ENCODE peak calls at places on chromosomes 5 and 9, in eight cellular contexts. One of them, this sample, is unnamed.

GRCh38 chr5:16889972-16890519 is 46.0 kb downstream of the MYO10 start:
- DNase-seq in EH: peak; percentile 55
- DNase-seq in NCI-H187 treated with DMSO at 0.1 percent for 48 hours: no peak
- DNase-seq in brain microvascular endothelial cell: peak; percentile 53
- DNase-seq in stimulated activated CD4-positive, alpha-beta T cell treated with anti-CD3 and anti-CD28 coated beads, Interleukin-12 subunit alpha, Interleukin-12 subunit beta, amount 100 ng/mL, for 48 hours: no peak
- DNase-seq in thoracic aorta: no peak
- DNase-seq in activated T-cell treated with anti-CD3 and anti-CD28 coated beads, Interleukin-2, amount 50 U/mL, for 24 hours: no peak
- DNase-seq in pons: no peak
- DNase-seq in this sample: no peak

GRCh38 chr5:5181650-5182324 is 41.7 kb downstream of the ADAMTS16 start:
- DNase-seq in stimulated activated CD4-positive, alpha-beta T cell treated with anti-CD3 and anti-CD28 coated beads, Interleukin-12 subunit alpha, Interleukin-12 subunit beta, amount 100 ng/mL, for 48 hours: no peak
- DNase-seq in thoracic aorta: no peak
- DNase-seq in activated T-cell treated with anti-CD3 and anti-CD28 coated beads, Interleukin-2, amount 50 U/mL, for 24 hours: no peak
- DNase-seq in pons: no peak
- DNase-seq in NCI-H187 treated with DMSO at 0.1 percent for 48 hours: no peak
- DNase-seq in brain microvascular endothelial cell: no peak
- DNase-seq in EH: no peak
- DNase-seq in this sample: no peak

GRCh38 chr9:114247491-114247890 is 75.4 kb upstream of the ORM1 start:
- DNase-seq in brain microvascular endothelial cell: no peak
- DNase-seq in activated T-cell treated with anti-CD3 and anti-CD28 coated beads, Interleukin-2, amount 50 U/mL, for 24 hours: no peak
- DNase-seq in EH: no peak
- DNase-seq in thoracic aorta: no peak
- DNase-seq in NCI-H187 treated with DMSO at 0.1 percent for 48 hours: no peak
- DNase-seq in pons: no peak
- DNase-seq in stimulated activated CD4-positive, alpha-beta T cell treated with anti-CD3 and anti-CD28 coated beads, Interleukin-12 subunit alpha, Interleukin-12 subunit beta, amount 100 ng/mL, for 48 hours: no peak
- DNase-seq in this sample: no peak

GRCh38 chr9:69412741-69413150 is 87.7 kb downstream of the ENTREP1 start:
- DNase-seq in EH: peak; percentile 72
- DNase-seq in NCI-H187 treated with DMSO at 0.1 percent for 48 hours: no peak
- DNase-seq in stimulated activated CD4-positive, alpha-beta T cell treated with anti-CD3 and anti-CD28 coated beads, Interleukin-12 subunit alpha, Interleukin-12 subunit beta, amount 100 ng/mL, for 48 hours: no peak
- DNase-seq in thoracic aorta: no peak
- DNase-seq in brain microvascular endothelial cell: peak; percentile 59
- DNase-seq in pons: no peak
- DNase-seq in activated T-cell treated with anti-CD3 and anti-CD28 coated beads, Interleukin-2, amount 50 U/mL, for 24 hours: no peak
- DNase-seq in this sample: no peak

GRCh38 chr5:68315679-68316271 is 100.2 kb downstream of the PIK3R1 start:
- DNase-seq in EH: no peak
- DNase-seq in pons: no peak
- DNase-seq in thoracic aorta: no peak
- DNase-seq in brain microvascular endothelial cell: no peak
- DNase-seq in NCI-H187 treated with DMSO at 0.1 percent for 48 hours: no peak
- DNase-seq in stimulated activated CD4-positive, alpha-beta T cell treated with anti-CD3 and anti-CD28 coated beads, Interleukin-12 subunit alpha, Interleukin-12 subunit beta, amount 100 ng/mL, for 48 hours: peak; percentile 23
- DNase-seq in activated T-cell treated with anti-CD3 and anti-CD28 coated beads, Interleukin-2, amount 50 U/mL, for 24 hours: peak; percentile 55
- DNase-seq in this sample: no peak

GRCh38 chr9:125271081-125271480 is 9.5 kb downstream of the GAPVD1 start:
- DNase-seq in NCI-H187 treated with DMSO at 0.1 percent for 48 hours: no peak
- DNase-seq in thoracic aorta: no peak
- DNase-seq in brain microvascular endothelial cell: no peak
- DNase-seq in stimulated activated CD4-positive, alpha-beta T cell treated with anti-CD3 and anti-CD28 coated beads, Interleukin-12 subunit alpha, Interleukin-12 subunit beta, amount 100 ng/mL, for 48 hours: no peak
- DNase-seq in activated T-cell treated with anti-CD3 and anti-CD28 coated beads, Interleukin-2, amount 50 U/mL, for 24 hours: no peak
- DNase-seq in EH: no peak
- DNase-seq in pons: no peak
- DNase-seq in this sample: no peak

GRCh38 chr9:114316605-114317230 is 6.2 kb upstream of the ORM1 start:
- DNase-seq in stimulated activated CD4-positive, alpha-beta T cell treated with anti-CD3 and anti-CD28 coated beads, Interleukin-12 subunit alpha, Interleukin-12 subunit beta, amount 100 ng/mL, for 48 hours: no peak
- DNase-seq in EH: no peak
- DNase-seq in pons: no peak
- DNase-seq in activated T-cell treated with anti-CD3 and anti-CD28 coated beads, Interleukin-2, amount 50 U/mL, for 24 hours: peak; percentile 9
- DNase-seq in brain microvascular endothelial cell: no peak
- DNase-seq in NCI-H187 treated with DMSO at 0.1 percent for 48 hours: no peak
- DNase-seq in thoracic aorta: no peak
- DNase-seq in this sample: no peak

GRCh38 chr9:116270559-116270958 is 117.0 kb downstream of the PAPPA start:
- DNase-seq in thoracic aorta: no peak
- DNase-seq in brain microvascular endothelial cell: no peak
- DNase-seq in activated T-cell treated with anti-CD3 and anti-CD28 coated beads, Interleukin-2, amount 50 U/mL, for 24 hours: no peak
- DNase-seq in pons: no peak
- DNase-seq in NCI-H187 treated with DMSO at 0.1 percent for 48 hours: no peak
- DNase-seq in EH: no peak
- DNase-seq in stimulated activated CD4-positive, alpha-beta T cell treated with anti-CD3 and anti-CD28 coated beads, Interleukin-12 subunit alpha, Interleukin-12 subunit beta, amount 100 ng/mL, for 48 hours: no peak
- DNase-seq in this sample: no peak

GRCh38 chr9:14616188-14616982 is 76.8 kb downstream of the ZDHHC21 start:
- DNase-seq in activated T-cell treated with anti-CD3 and anti-CD28 coated beads, Interleukin-2, amount 50 U/mL, for 24 hours: no peak
- DNase-seq in thoracic aorta: no peak
- DNase-seq in pons: peak; percentile 71
- DNase-seq in NCI-H187 treated with DMSO at 0.1 percent for 48 hours: no peak
- DNase-seq in EH: peak; percentile 72
- DNase-seq in brain microvascular endothelial cell: peak; percentile 9
- DNase-seq in stimulated activated CD4-positive, alpha-beta T cell treated with anti-CD3 and anti-CD28 coated beads, Interleukin-12 subunit alpha, Interleukin-12 subunit beta, amount 100 ng/mL, for 48 hours: no peak
- DNase-seq in this sample: no peak

GRCh38 chr5:53378590-53379247 is 101.7 kb upstream of the FST start:
- DNase-seq in activated T-cell treated with anti-CD3 and anti-CD28 coated beads, Interleukin-2, amount 50 U/mL, for 24 hours: no peak
- DNase-seq in NCI-H187 treated with DMSO at 0.1 percent for 48 hours: no peak
- DNase-seq in pons: no peak
- DNase-seq in stimulated activated CD4-positive, alpha-beta T cell treated with anti-CD3 and anti-CD28 coated beads, Interleukin-12 subunit alpha, Interleukin-12 subunit beta, amount 100 ng/mL, for 48 hours: no peak
- DNase-seq in EH: peak; percentile 75
- DNase-seq in brain microvascular endothelial cell: no peak
- DNase-seq in thoracic aorta: no peak
- DNase-seq in this sample: no peak

GRCh38 chr5:89397096-89397495 is 514.1 kb upstream of the MEF2C start:
- DNase-seq in stimulated activated CD4-positive, alpha-beta T cell treated with anti-CD3 and anti-CD28 coated beads, Interleukin-12 subunit alpha, Interleukin-12 subunit beta, amount 100 ng/mL, for 48 hours: no peak
- DNase-seq in EH: no peak
- DNase-seq in thoracic aorta: no peak
- DNase-seq in activated T-cell treated with anti-CD3 and anti-CD28 coated beads, Interleukin-2, amount 50 U/mL, for 24 hours: no peak
- DNase-seq in brain microvascular endothelial cell: no peak
- DNase-seq in pons: no peak
- DNase-seq in NCI-H187 treated with DMSO at 0.1 percent for 48 hours: no peak
- DNase-seq in this sample: no peak

This sample was measured in suprapubic skin.